ENCODE peak calls at places on chromosomes 6 and 20, in eight cellular contexts. One of them, this sample, is unnamed.

GRCh38 chr20:51417745-51418529 is 124.6 kb downstream of the NFATC2 start:
- DNase-seq in K562: no peak
- DNase-seq in SK-N-SH: no peak
- DNase-seq in stomach: no peak
- DNase-seq in HepG2: no peak
- DNase-seq in transverse colon: no peak
- DNase-seq in sigmoid colon: no peak
- DNase-seq in upper lobe of left lung: no peak
- DNase-seq in this sample: no peak

GRCh38 chr6:41470341-41471063 is 75.7 kb upstream of the FOXP4 start:
- DNase-seq in K562: no peak
- DNase-seq in SK-N-SH: no peak
- DNase-seq in stomach: peak; percentile 47
- DNase-seq in HepG2: no peak
- DNase-seq in transverse colon: no peak
- DNase-seq in sigmoid colon: peak; percentile 80
- DNase-seq in upper lobe of left lung: peak; percentile 62
- DNase-seq in this sample: peak; percentile 72

GRCh38 chr20:35615667-35616464 is at the start of gene SPAG4:
- DNase-seq in K562: peak; percentile 83
- DNase-seq in SK-N-SH: peak; percentile 100
- DNase-seq in stomach: peak; percentile 100
- DNase-seq in HepG2: no peak
- DNase-seq in transverse colon: peak; percentile 100
- DNase-seq in sigmoid colon: peak; percentile 99
- DNase-seq in upper lobe of left lung: peak; percentile 80
- DNase-seq in this sample: peak; percentile 99

GRCh38 chr6:122049341-122049740 is 350.1 kb upstream of the HSF2 start:
- DNase-seq in K562: no peak
- DNase-seq in SK-N-SH: no peak
- DNase-seq in stomach: no peak
- DNase-seq in HepG2: no peak
- DNase-seq in transverse colon: no peak
- DNase-seq in sigmoid colon: no peak
- DNase-seq in upper lobe of left lung: no peak
- DNase-seq in this sample: no peak

GRCh38 chr20:63056236-63057132 is 49.7 kb upstream of the BHLHE23 start:
- DNase-seq in K562: peak; percentile 32
- DNase-seq in SK-N-SH: peak; percentile 89
- DNase-seq in stomach: peak; percentile 42
- DNase-seq in HepG2: no peak
- DNase-seq in transverse colon: peak; percentile 24
- DNase-seq in sigmoid colon: peak; percentile 63
- DNase-seq in upper lobe of left lung: peak; percentile 15
- DNase-seq in this sample: peak; percentile 60

GRCh38 chr20:49853640-49854039 is 41.0 kb downstream of the SLC9A8 start:
- DNase-seq in K562: no peak
- DNase-seq in SK-N-SH: peak; percentile 45
- DNase-seq in stomach: no peak
- DNase-seq in HepG2: no peak
- DNase-seq in transverse colon: no peak
- DNase-seq in sigmoid colon: no peak
- DNase-seq in upper lobe of left lung: no peak
- DNase-seq in this sample: no peak

GRCh38 chr6:1606533-1607235 is 3.0 kb upstream of the FOXC1 start:
- DNase-seq in K562: no peak
- DNase-seq in SK-N-SH: peak; percentile 31
- DNase-seq in stomach: no peak
- DNase-seq in HepG2: no peak
- DNase-seq in transverse colon: no peak
- DNase-seq in sigmoid colon: no peak
- DNase-seq in upper lobe of left lung: no peak
- DNase-seq in this sample: no peak

GRCh38 chr6:2875840-2876207 is 27.3 kb downstream of the SERPINB9 start:
- DNase-seq in K562: no peak
- DNase-seq in SK-N-SH: peak; percentile 70
- DNase-seq in stomach: no peak
- DNase-seq in HepG2: no peak
- DNase-seq in transverse colon: peak; percentile 59
- DNase-seq in sigmoid colon: no peak
- DNase-seq in upper lobe of left lung: peak; percentile 53
- DNase-seq in this sample: no peak

GRCh38 chr20:19976595-19977372 is 40.4 kb upstream of the NAA20 start:
- DNase-seq in K562: no peak
- DNase-seq in SK-N-SH: no peak
- DNase-seq in stomach: peak; percentile 62
- DNase-seq in HepG2: peak; percentile 90
- DNase-seq in transverse colon: no peak
- DNase-seq in sigmoid colon: peak; percentile 84
- DNase-seq in upper lobe of left lung: peak; percentile 84
- DNase-seq in this sample: no peak

GRCh38 chr6:98832282-98833100 is 1.9 kb upstream of the POU3F2 start:
- DNase-seq in K562: no peak
- DNase-seq in SK-N-SH: peak; percentile 72
- DNase-seq in stomach: no peak
- DNase-seq in HepG2: no peak
- DNase-seq in transverse colon: no peak
- DNase-seq in sigmoid colon: peak; percentile 54
- DNase-seq in upper lobe of left lung: no peak
- DNase-seq in this sample: no peak

GRCh38 chr6:96522469-96523009 is 933 bp downstream of the UFL1 start:
- DNase-seq in K562: no peak
- DNase-seq in SK-N-SH: peak; percentile 7
- DNase-seq in stomach: no peak
- DNase-seq in HepG2: peak; percentile 22
- DNase-seq in transverse colon: no peak
- DNase-seq in sigmoid colon: no peak
- DNase-seq in upper lobe of left lung: no peak
- DNase-seq in this sample: no peak

GRCh38 chr6:70310063-70310694 is 7.3 kb upstream of the COL9A1 start:
- DNase-seq in K562: peak; percentile 66
- DNase-seq in SK-N-SH: peak; percentile 8
- DNase-seq in stomach: no peak
- DNase-seq in HepG2: peak; percentile 33
- DNase-seq in transverse colon: no peak
- DNase-seq in sigmoid colon: no peak
- DNase-seq in upper lobe of left lung: no peak
- DNase-seq in this sample: no peak

GRCh38 chr6:137739544-137739943 is 127.5 kb upstream of the TNFAIP3 start:
- DNase-seq in K562: no peak
- DNase-seq in SK-N-SH: no peak
- DNase-seq in stomach: no peak
- DNase-seq in HepG2: no peak
- DNase-seq in transverse colon: no peak
- DNase-seq in sigmoid colon: no peak
- DNase-seq in upper lobe of left lung: no peak
- DNase-seq in this sample: no peak

GRCh38 chr20:20782221-20782620 is 69.8 kb upstream of the RALGAPA2 start:
- DNase-seq in K562: no peak
- DNase-seq in SK-N-SH: no peak
- DNase-seq in stomach: peak; percentile 47
- DNase-seq in HepG2: no peak
- DNase-seq in transverse colon: no peak
- DNase-seq in sigmoid colon: no peak
- DNase-seq in upper lobe of left lung: no peak
- DNase-seq in this sample: no peak

GRCh38 chr20:62316331-62317166 is 13.8 kb downstream of the ADRM1 start:
- DNase-seq in K562: no peak
- DNase-seq in SK-N-SH: no peak
- DNase-seq in stomach: no peak
- DNase-seq in HepG2: no peak
- DNase-seq in transverse colon: no peak
- DNase-seq in sigmoid colon: no peak
- DNase-seq in upper lobe of left lung: no peak
- DNase-seq in this sample: no peak

GRCh38 chr6:28615616-28615954 is 89.9 kb downstream of the GPX5 start:
- DNase-seq in K562: peak; percentile 58
- DNase-seq in SK-N-SH: no peak
- DNase-seq in stomach: no peak
- DNase-seq in HepG2: no peak
- DNase-seq in transverse colon: no peak
- DNase-seq in sigmoid colon: no peak
- DNase-seq in upper lobe of left lung: no peak
- DNase-seq in this sample: no peak

GRCh38 chr20:8394308-8394945 is 262.4 kb downstream of the PLCB1 start:
- DNase-seq in K562: no peak
- DNase-seq in SK-N-SH: no peak
- DNase-seq in stomach: no peak
- DNase-seq in HepG2: no peak
- DNase-seq in transverse colon: no peak
- DNase-seq in sigmoid colon: no peak
- DNase-seq in upper lobe of left lung: no peak
- DNase-seq in this sample: no peak

GRCh38 chr20:16241911-16242310 is 331.3 kb downstream of the KIF16B start:
- DNase-seq in K562: no peak
- DNase-seq in SK-N-SH: peak; percentile 38
- DNase-seq in stomach: no peak
- DNase-seq in HepG2: peak; percentile 72
- DNase-seq in transverse colon: no peak
- DNase-seq in sigmoid colon: no peak
- DNase-seq in upper lobe of left lung: no peak
- DNase-seq in this sample: no peak

GRCh38 chr6:118398066-118398465 is 150.0 kb upstream of the PLN start:
- DNase-seq in K562: no peak
- DNase-seq in SK-N-SH: no peak
- DNase-seq in stomach: no peak
- DNase-seq in HepG2: no peak
- DNase-seq in transverse colon: no peak
- DNase-seq in sigmoid colon: no peak
- DNase-seq in upper lobe of left lung: no peak
- DNase-seq in this sample: no peak

GRCh38 chr6:37340639-37340943 is 13.2 kb upstream of the RNF8 start:
- DNase-seq in K562: no peak
- DNase-seq in SK-N-SH: no peak
- DNase-seq in stomach: no peak
- DNase-seq in HepG2: no peak
- DNase-seq in transverse colon: no peak
- DNase-seq in sigmoid colon: no peak
- DNase-seq in upper lobe of left lung: no peak
- DNase-seq in this sample: no peak

GRCh38 chr6:43402819-43403218 is 24.5 kb upstream of the ABCC10 start:
- DNase-seq in K562: no peak
- DNase-seq in SK-N-SH: no peak
- DNase-seq in stomach: no peak
- DNase-seq in HepG2: no peak
- DNase-seq in transverse colon: no peak
- DNase-seq in sigmoid colon: no peak
- DNase-seq in upper lobe of left lung: no peak
- DNase-seq in this sample: no peak
- TF ChIP-seq EP300 in K562: no peak
- TF ChIP-seq EP300 in SK-N-SH: no peak
- TF ChIP-seq EP300 in stomach: no peak
- TF ChIP-seq EP300 in HepG2: no peak
- TF ChIP-seq EP300 in transverse colon: no peak
- TF ChIP-seq EP300 in sigmoid colon: no peak
- TF ChIP-seq EP300 in upper lobe of left lung: no peak
- TF ChIP-seq EP300 in this sample: no peak

GRCh38 chr20:41177636-41178035 is 40.3 kb downstream of the PLCG1 start:
- DNase-seq in K562: no peak
- DNase-seq in SK-N-SH: no peak
- DNase-seq in stomach: peak; percentile 22
- DNase-seq in HepG2: no peak
- DNase-seq in transverse colon: peak; percentile 20
- DNase-seq in sigmoid colon: no peak
- DNase-seq in upper lobe of left lung: peak; percentile 28
- DNase-seq in this sample: peak; percentile 65
- TF ChIP-seq POLR2AphosphoS5 in K562: no peak
- TF ChIP-seq POLR2AphosphoS5 in SK-N-SH: peak; percentile 70
- TF ChIP-seq POLR2AphosphoS5 in stomach: peak; percentile 53
- TF ChIP-seq POLR2AphosphoS5 in HepG2: peak; percentile 9
- TF ChIP-seq POLR2AphosphoS5 in transverse colon: peak; percentile 17
- TF ChIP-seq POLR2AphosphoS5 in sigmoid colon: no peak
- TF ChIP-seq POLR2AphosphoS5 in upper lobe of left lung: no peak
- TF ChIP-seq POLR2AphosphoS5 in this sample: no peak

DNA sequence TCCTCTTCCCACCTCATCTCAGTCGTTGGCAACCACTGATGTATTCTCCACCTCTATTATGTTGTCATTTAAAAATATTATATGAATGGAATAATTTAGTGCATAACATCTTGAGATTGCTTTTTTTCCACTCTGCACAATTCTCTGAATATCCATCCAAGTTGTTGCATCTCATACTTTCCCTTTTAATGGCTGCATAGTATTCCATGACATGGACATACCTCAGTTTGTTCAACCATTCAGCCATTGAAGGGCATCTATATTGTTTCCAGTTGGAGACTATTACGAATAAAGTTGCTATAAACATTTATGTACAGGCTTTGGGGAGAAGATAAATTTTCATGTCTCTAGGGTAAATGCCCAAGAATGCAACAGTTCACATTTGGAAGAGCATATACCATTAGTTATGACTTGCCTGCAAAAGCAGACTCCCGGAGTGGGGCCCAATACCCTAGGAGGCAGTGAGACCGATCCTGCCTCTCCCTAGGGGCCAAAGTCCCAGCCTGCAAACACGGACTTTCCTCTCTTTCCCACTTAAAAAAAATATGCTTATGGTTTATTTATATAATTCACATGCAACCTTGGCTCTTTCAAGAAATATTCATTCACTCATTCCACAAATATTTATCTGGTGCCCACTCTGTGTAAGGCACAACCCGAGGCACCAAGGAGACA is 227.0 kb upstream of the PMEPA1 start:
- DNase-seq in K562: no peak
- DNase-seq in SK-N-SH: no peak
- DNase-seq in stomach: no peak
- DNase-seq in HepG2: no peak
- DNase-seq in transverse colon: no peak
- DNase-seq in sigmoid colon: no peak
- DNase-seq in upper lobe of left lung: no peak
- DNase-seq in this sample: no peak
- TF ChIP-seq EP300 in K562: no peak
- TF ChIP-seq EP300 in SK-N-SH: no peak
- TF ChIP-seq EP300 in stomach: no peak
- TF ChIP-seq EP300 in HepG2: no peak
- TF ChIP-seq EP300 in transverse colon: no peak
- TF ChIP-seq EP300 in sigmoid colon: no peak
- TF ChIP-seq EP300 in upper lobe of left lung: no peak
- TF ChIP-seq EP300 in this sample: no peak

GRCh38 chr6:155314092-155314772 is at the start of gene TFB1M:
- DNase-seq in K562: peak; percentile 100
- DNase-seq in SK-N-SH: peak; percentile 92
- DNase-seq in stomach: peak; percentile 99
- DNase-seq in HepG2: peak; percentile 99
- DNase-seq in transverse colon: peak; percentile 99
- DNase-seq in sigmoid colon: peak; percentile 99
- DNase-seq in upper lobe of left lung: peak; percentile 99
- DNase-seq in this sample: peak; percentile 99

GRCh38 chr6:155315516-155315871 is 1.2 kb upstream of the TFB1M start:
- DNase-seq in K562: peak; percentile 45
- DNase-seq in SK-N-SH: no peak
- DNase-seq in stomach: no peak
- DNase-seq in HepG2: peak; percentile 71
- DNase-seq in transverse colon: no peak
- DNase-seq in sigmoid colon: no peak
- DNase-seq in upper lobe of left lung: no peak
- DNase-seq in this sample: no peak

GRCh38 chr6:155316419-155316818 is 2.1 kb upstream of the TFB1M start:
- DNase-seq in K562: no peak
- DNase-seq in SK-N-SH: no peak
- DNase-seq in stomach: no peak
- DNase-seq in HepG2: no peak
- DNase-seq in transverse colon: no peak
- DNase-seq in sigmoid colon: no peak
- DNase-seq in upper lobe of left lung: no peak
- DNase-seq in this sample: no peak

GRCh38 chr6:155313602-155314091 is 637 bp downstream of the TFB1M start:
- DNase-seq in K562: peak; percentile 47
- DNase-seq in SK-N-SH: no peak
- DNase-seq in stomach: no peak
- DNase-seq in HepG2: peak; percentile 65
- DNase-seq in transverse colon: no peak
- DNase-seq in sigmoid colon: no peak
- DNase-seq in upper lobe of left lung: peak; percentile 28
- DNase-seq in this sample: no peak

GRCh38 chr6:155314773-155315515 is 660 bp upstream of the TFB1M start:
- DNase-seq in K562: peak; percentile 86
- DNase-seq in SK-N-SH: peak; percentile 46
- DNase-seq in stomach: peak; percentile 64
- DNase-seq in HepG2: peak; percentile 93
- DNase-seq in transverse colon: peak; percentile 63
- DNase-seq in sigmoid colon: peak; percentile 89
- DNase-seq in upper lobe of left lung: peak; percentile 80
- DNase-seq in this sample: no peak
- TF ChIP-seq POLR2AphosphoS5 in K562: no peak
- TF ChIP-seq POLR2AphosphoS5 in SK-N-SH: no peak
- TF ChIP-seq POLR2AphosphoS5 in stomach: no peak
- TF ChIP-seq POLR2AphosphoS5 in HepG2: peak; percentile 63
- TF ChIP-seq POLR2AphosphoS5 in transverse colon: no peak
- TF ChIP-seq POLR2AphosphoS5 in sigmoid colon: peak; percentile 7
- TF ChIP-seq POLR2AphosphoS5 in upper lobe of left lung: no peak
- TF ChIP-seq POLR2AphosphoS5 in this sample: peak; percentile 29